ENCODE peak calls at places on chromosome 4, in nine cellular contexts. One of them, this sample, is unnamed.

GRCh38 chr4:87038837-87039715 is 104.3 kb downstream of the AFF1 start:
- DNase-seq in lung: no peak
- DNase-seq in adrenal gland: peak; percentile 87
- DNase-seq in breast epithelium: peak; percentile 48
- DNase-seq in brain microvascular endothelial cell: peak; percentile 90
- DNase-seq in pancreas: peak; percentile 81
- DNase-seq in left ventricle myocardium inferior: peak; percentile 65
- DNase-seq in mammary epithelial cell: peak; percentile 89
- DNase-seq in suprapubic skin: peak; percentile 79
- DNase-seq in this sample: peak; percentile 90

GRCh38 chr4:6178757-6179156 is 21.6 kb downstream of the JAKMIP1 start:
- DNase-seq in suprapubic skin: no peak
- DNase-seq in adrenal gland: no peak
- DNase-seq in breast epithelium: no peak
- DNase-seq in left ventricle myocardium inferior: no peak
- DNase-seq in mammary epithelial cell: no peak
- DNase-seq in pancreas: peak; percentile 2
- DNase-seq in lung: no peak
- DNase-seq in brain microvascular endothelial cell: no peak
- DNase-seq in this sample: no peak

GRCh38 chr4:89356086-89356485 is 48.5 kb upstream of the GPRIN3 start:
- DNase-seq in mammary epithelial cell: no peak
- DNase-seq in brain microvascular endothelial cell: no peak
- DNase-seq in lung: no peak
- DNase-seq in breast epithelium: no peak
- DNase-seq in left ventricle myocardium inferior: no peak
- DNase-seq in adrenal gland: no peak
- DNase-seq in pancreas: no peak
- DNase-seq in suprapubic skin: no peak
- DNase-seq in this sample: no peak

GRCh38 chr4:5784960-5785611 is 74.1 kb downstream of the EVC start:
- DNase-seq in adrenal gland: peak; percentile 20
- DNase-seq in suprapubic skin: no peak
- DNase-seq in mammary epithelial cell: no peak
- DNase-seq in lung: no peak
- DNase-seq in breast epithelium: no peak
- DNase-seq in brain microvascular endothelial cell: no peak
- DNase-seq in left ventricle myocardium inferior: no peak
- DNase-seq in pancreas: no peak
- DNase-seq in this sample: no peak

GRCh38 chr4:155967098-155967497 is 13.4 kb upstream of the CTSO start:
- DNase-seq in lung: no peak
- DNase-seq in suprapubic skin: no peak
- DNase-seq in pancreas: no peak
- DNase-seq in brain microvascular endothelial cell: peak; percentile 29
- DNase-seq in breast epithelium: no peak
- DNase-seq in left ventricle myocardium inferior: no peak
- DNase-seq in mammary epithelial cell: no peak
- DNase-seq in adrenal gland: no peak
- DNase-seq in this sample: no peak

GRCh38 chr4:113675731-113676707 is 85.5 kb downstream of the CAMK2D start:
- DNase-seq in adrenal gland: no peak
- DNase-seq in suprapubic skin: no peak
- DNase-seq in mammary epithelial cell: no peak
- DNase-seq in breast epithelium: no peak
- DNase-seq in left ventricle myocardium inferior: no peak
- DNase-seq in pancreas: no peak
- DNase-seq in lung: no peak
- DNase-seq in brain microvascular endothelial cell: no peak
- DNase-seq in this sample: no peak

GRCh38 chr4:87211249-87211952 is 9.0 kb downstream of the KLHL8 start:
- DNase-seq in lung: no peak
- DNase-seq in pancreas: no peak
- DNase-seq in left ventricle myocardium inferior: no peak
- DNase-seq in adrenal gland: no peak
- DNase-seq in mammary epithelial cell: no peak
- DNase-seq in brain microvascular endothelial cell: no peak
- DNase-seq in suprapubic skin: no peak
- DNase-seq in breast epithelium: no peak
- DNase-seq in this sample: no peak

GRCh38 chr4:177283167-177283566 is 26.5 kb upstream of the NEIL3 start:
- DNase-seq in breast epithelium: no peak
- DNase-seq in left ventricle myocardium inferior: no peak
- DNase-seq in suprapubic skin: no peak
- DNase-seq in brain microvascular endothelial cell: peak; percentile 47
- DNase-seq in adrenal gland: no peak
- DNase-seq in mammary epithelial cell: peak; percentile 28
- DNase-seq in lung: no peak
- DNase-seq in pancreas: no peak
- DNase-seq in this sample: no peak

GRCh38 chr4:68375667-68376559 is 26.0 kb upstream of the YTHDC1 start:
- DNase-seq in breast epithelium: no peak
- DNase-seq in pancreas: peak; percentile 69
- DNase-seq in left ventricle myocardium inferior: no peak
- DNase-seq in suprapubic skin: no peak
- DNase-seq in adrenal gland: peak; percentile 64
- DNase-seq in lung: peak; percentile 35
- DNase-seq in brain microvascular endothelial cell: peak; percentile 28
- DNase-seq in mammary epithelial cell: peak; percentile 77
- DNase-seq in this sample: no peak

GRCh38 chr4:121977251-121978168 is 25.6 kb upstream of the TRPC3 start:
- DNase-seq in pancreas: no peak
- DNase-seq in suprapubic skin: no peak
- DNase-seq in brain microvascular endothelial cell: peak; percentile 72
- DNase-seq in breast epithelium: no peak
- DNase-seq in adrenal gland: peak; percentile 64
- DNase-seq in mammary epithelial cell: no peak
- DNase-seq in left ventricle myocardium inferior: no peak
- DNase-seq in lung: no peak
- DNase-seq in this sample: no peak

GRCh38 chr4:94459462-94460161 is 7.9 kb downstream of the PDLIM5 start:
- DNase-seq in adrenal gland: no peak
- DNase-seq in pancreas: no peak
- DNase-seq in brain microvascular endothelial cell: no peak
- DNase-seq in left ventricle myocardium inferior: no peak
- DNase-seq in lung: no peak
- DNase-seq in breast epithelium: no peak
- DNase-seq in mammary epithelial cell: peak; percentile 48
- DNase-seq in suprapubic skin: no peak
- DNase-seq in this sample: no peak

GRCh38 chr4:94457692-94458106 is 6.0 kb downstream of the PDLIM5 start:
- DNase-seq in suprapubic skin: no peak
- DNase-seq in brain microvascular endothelial cell: no peak
- DNase-seq in lung: no peak
- DNase-seq in adrenal gland: no peak
- DNase-seq in mammary epithelial cell: no peak
- DNase-seq in pancreas: no peak
- DNase-seq in left ventricle myocardium inferior: no peak
- DNase-seq in breast epithelium: no peak
- DNase-seq in this sample: peak; percentile 71

GRCh38 chr4:94461506-94461905 is 9.8 kb downstream of the PDLIM5 start:
- DNase-seq in breast epithelium: no peak
- DNase-seq in brain microvascular endothelial cell: no peak
- DNase-seq in mammary epithelial cell: no peak
- DNase-seq in adrenal gland: no peak
- DNase-seq in pancreas: no peak
- DNase-seq in lung: no peak
- DNase-seq in left ventricle myocardium inferior: no peak
- DNase-seq in suprapubic skin: no peak
- DNase-seq in this sample: no peak

GRCh38 chr4:94455081-94455480 is 3.3 kb downstream of the PDLIM5 start:
- DNase-seq in lung: no peak
- DNase-seq in suprapubic skin: peak; percentile 85
- DNase-seq in breast epithelium: peak; percentile 67
- DNase-seq in adrenal gland: peak; percentile 86
- DNase-seq in pancreas: peak; percentile 47
- DNase-seq in left ventricle myocardium inferior: peak; percentile 58
- DNase-seq in brain microvascular endothelial cell: peak; percentile 67
- DNase-seq in mammary epithelial cell: peak; percentile 78
- DNase-seq in this sample: peak; percentile 82

GRCh38 chr4:94458682-94459081 is 6.9 kb downstream of the PDLIM5 start:
- DNase-seq in mammary epithelial cell: no peak
- DNase-seq in lung: no peak
- DNase-seq in suprapubic skin: no peak
- DNase-seq in adrenal gland: no peak
- DNase-seq in brain microvascular endothelial cell: no peak
- DNase-seq in breast epithelium: no peak
- DNase-seq in pancreas: no peak
- DNase-seq in left ventricle myocardium inferior: no peak
- DNase-seq in this sample: no peak
- H3K27ac ChIP-seq in mammary epithelial cell: peak overlapping the region; percentile 73
- H3K27ac ChIP-seq in lung: peak overlapping the region; percentile 70
- H3K27ac ChIP-seq in suprapubic skin: peak overlapping the region; percentile 30
- H3K27ac ChIP-seq in adrenal gland: no peak overlapping the region
- H3K27ac ChIP-seq in brain microvascular endothelial cell: no peak overlapping the region
- H3K27ac ChIP-seq in breast epithelium: peak overlapping the region; percentile 70
- H3K27ac ChIP-seq in pancreas: no peak overlapping the region
- H3K27ac ChIP-seq in left ventricle myocardium inferior: peak overlapping the region; percentile 99
- H3K27ac ChIP-seq in this sample: peak overlapping the region; percentile 99

GRCh38 chr4:1215347-1216075 is 33.4 kb downstream of the CTBP1 start:
- DNase-seq in lung: no peak
- DNase-seq in mammary epithelial cell: no peak
- DNase-seq in left ventricle myocardium inferior: no peak
- DNase-seq in pancreas: no peak
- DNase-seq in adrenal gland: no peak
- DNase-seq in suprapubic skin: no peak
- DNase-seq in breast epithelium: no peak
- DNase-seq in brain microvascular endothelial cell: no peak
- DNase-seq in this sample: no peak
- H3K36me3 ChIP-seq in lung: peaks cover 60% of the 10 kb centered on the region
- H3K36me3 ChIP-seq in mammary epithelial cell: peaks cover 16% of the 10 kb centered on the region
- H3K36me3 ChIP-seq in left ventricle myocardium inferior: peaks cover 80% of the 10 kb centered on the region
- H3K36me3 ChIP-seq in pancreas: peaks cover 11% of the 10 kb centered on the region
- H3K36me3 ChIP-seq in adrenal gland: peaks cover 59% of the 10 kb centered on the region
- H3K36me3 ChIP-seq in suprapubic skin: peaks cover 58% of the 10 kb centered on the region
- H3K36me3 ChIP-seq in breast epithelium: no peaks in the 10 kb centered on the region
- H3K36me3 ChIP-seq in brain microvascular endothelial cell: peaks cover 50% of the 10 kb centered on the region
- H3K36me3 ChIP-seq in this sample: no peaks in the 10 kb centered on the region

DNA sequence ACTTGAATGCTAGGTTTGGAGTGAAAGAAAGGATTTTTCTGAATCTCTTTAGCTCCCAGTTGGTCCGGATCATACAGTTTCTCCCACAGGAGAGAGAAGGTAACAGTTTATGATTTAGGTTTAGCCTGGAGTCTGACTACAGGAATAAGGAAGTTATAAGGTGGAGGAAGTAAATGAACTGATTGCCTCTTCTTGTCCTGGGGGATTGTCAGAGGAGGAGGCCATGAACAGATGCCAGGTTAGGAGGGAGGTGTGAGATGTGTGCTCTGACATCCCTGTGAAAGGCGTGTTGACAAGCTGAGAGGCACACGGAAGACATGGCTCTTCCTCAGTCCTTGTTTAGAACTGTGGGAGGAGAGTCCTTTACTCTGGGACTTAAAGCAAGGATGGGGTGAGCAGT is 64.4 kb downstream of the CHRNA9 start:
- DNase-seq in brain microvascular endothelial cell: no peak
- DNase-seq in lung: no peak
- DNase-seq in mammary epithelial cell: no peak
- DNase-seq in left ventricle myocardium inferior: no peak
- DNase-seq in suprapubic skin: no peak
- DNase-seq in pancreas: no peak
- DNase-seq in breast epithelium: no peak
- DNase-seq in adrenal gland: no peak
- DNase-seq in this sample: no peak
- H3K27ac ChIP-seq in brain microvascular endothelial cell: no peak overlapping the region
- H3K27ac ChIP-seq in lung: no peak overlapping the region
- H3K27ac ChIP-seq in mammary epithelial cell: no peak overlapping the region
- H3K27ac ChIP-seq in left ventricle myocardium inferior: no peak overlapping the region
- H3K27ac ChIP-seq in suprapubic skin: no peak overlapping the region
- H3K27ac ChIP-seq in pancreas: no peak overlapping the region
- H3K27ac ChIP-seq in breast epithelium: peak overlapping the region; percentile 54
- H3K27ac ChIP-seq in adrenal gland: no peak overlapping the region
- H3K27ac ChIP-seq in this sample: no peak overlapping the region

GRCh38 chr4:39913466-39913865 is 64.2 kb downstream of the PDS5A start:
- DNase-seq in mammary epithelial cell: no peak
- DNase-seq in left ventricle myocardium inferior: no peak
- DNase-seq in lung: no peak
- DNase-seq in adrenal gland: no peak
- DNase-seq in suprapubic skin: no peak
- DNase-seq in pancreas: no peak
- DNase-seq in brain microvascular endothelial cell: no peak
- DNase-seq in breast epithelium: no peak
- DNase-seq in this sample: no peak

GRCh38 chr4:39910064-39910463 is 67.6 kb downstream of the PDS5A start:
- DNase-seq in adrenal gland: no peak
- DNase-seq in pancreas: no peak
- DNase-seq in brain microvascular endothelial cell: no peak
- DNase-seq in lung: no peak
- DNase-seq in left ventricle myocardium inferior: no peak
- DNase-seq in suprapubic skin: no peak
- DNase-seq in breast epithelium: no peak
- DNase-seq in mammary epithelial cell: no peak
- DNase-seq in this sample: no peak

GRCh38 chr4:39905656-39906055 is 72.1 kb downstream of the PDS5A start:
- DNase-seq in left ventricle myocardium inferior: no peak
- DNase-seq in brain microvascular endothelial cell: no peak
- DNase-seq in mammary epithelial cell: no peak
- DNase-seq in breast epithelium: no peak
- DNase-seq in adrenal gland: no peak
- DNase-seq in suprapubic skin: no peak
- DNase-seq in pancreas: no peak
- DNase-seq in lung: no peak
- DNase-seq in this sample: no peak

DNA sequence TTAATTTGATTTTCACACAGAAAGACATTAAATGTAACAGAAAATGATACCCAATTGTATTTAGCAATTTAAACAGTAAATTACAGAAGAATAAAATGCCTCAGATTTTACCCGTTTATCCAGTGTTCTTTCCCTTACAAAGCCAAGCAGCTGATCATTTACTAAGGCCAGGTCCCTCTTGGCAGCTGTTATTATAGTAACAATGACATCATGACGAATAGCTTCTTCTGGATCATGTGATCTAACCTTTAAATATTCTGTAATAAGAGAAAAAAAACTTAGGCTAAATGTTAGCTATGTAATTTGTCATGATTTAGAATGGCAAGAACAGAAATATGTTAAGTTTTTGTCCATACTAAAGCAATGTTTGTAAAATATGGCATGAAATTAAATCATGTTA is 69.4 kb downstream of the PDS5A start:
- DNase-seq in adrenal gland: no peak
- DNase-seq in brain microvascular endothelial cell: no peak
- DNase-seq in left ventricle myocardium inferior: no peak
- DNase-seq in breast epithelium: no peak
- DNase-seq in pancreas: no peak
- DNase-seq in suprapubic skin: no peak
- DNase-seq in lung: no peak
- DNase-seq in mammary epithelial cell: no peak
- DNase-seq in this sample: no peak
- H3K36me3 ChIP-seq in adrenal gland: peaks cover 6% of the 10 kb centered on the region
- H3K36me3 ChIP-seq in brain microvascular endothelial cell: peaks cover 11% of the 10 kb centered on the region
- H3K36me3 ChIP-seq in left ventricle myocardium inferior: peaks cover 77% of the 10 kb centered on the region
- H3K36me3 ChIP-seq in breast epithelium: no peaks in the 10 kb centered on the region
- H3K36me3 ChIP-seq in pancreas: no peaks in the 10 kb centered on the region
- H3K36me3 ChIP-seq in suprapubic skin: peaks cover 49% of the 10 kb centered on the region
- H3K36me3 ChIP-seq in lung: peaks cover 18% of the 10 kb centered on the region
- H3K36me3 ChIP-seq in mammary epithelial cell: peaks cover 25% of the 10 kb centered on the region
- H3K36me3 ChIP-seq in this sample: peaks cover 71% of the 10 kb centered on the region

GRCh38 chr4:20252656-20253271 is 1.1 kb downstream of the SLIT2 start:
- DNase-seq in breast epithelium: no peak
- DNase-seq in mammary epithelial cell: no peak
- DNase-seq in lung: peak; percentile 35
- DNase-seq in adrenal gland: peak; percentile 68
- DNase-seq in left ventricle myocardium inferior: peak; percentile 20
- DNase-seq in brain microvascular endothelial cell: no peak
- DNase-seq in suprapubic skin: peak; percentile 67
- DNase-seq in pancreas: peak; percentile 75
- DNase-seq in this sample: peak; percentile 40
- H3K27ac ChIP-seq in breast epithelium: peak overlapping the region; percentile 76
- H3K27ac ChIP-seq in mammary epithelial cell: no peak overlapping the region
- H3K27ac ChIP-seq in lung: no peak overlapping the region
- H3K27ac ChIP-seq in adrenal gland: peak overlapping the region; percentile 69
- H3K27ac ChIP-seq in left ventricle myocardium inferior: peak overlapping the region; percentile 6
- H3K27ac ChIP-seq in brain microvascular endothelial cell: no peak overlapping the region
- H3K27ac ChIP-seq in suprapubic skin: no peak overlapping the region
- H3K27ac ChIP-seq in pancreas: no peak overlapping the region
- H3K27ac ChIP-seq in this sample: peak overlapping the region; percentile 64